ENCODE peak calls at places on chromosomes 12 and 14, in five cellular contexts. V is adrenal gland, P is thyroid gland, X is upper lobe of right lung, W is right atrium auricular region. M is an unnamed sample. For H3K36me3, the result is how much of the 10 kb centered on the place peaks cover.

GRCh38 chr14:67241416-67242362 is at the start of gene PALS1:
- DNase-seq in V (peak), P (no peak), X (no peak), W (no peak), M (peak)

GRCh38 chr14:67738740-67739504 is 37.2 kb downstream of the RDH12 start:
- DNase-seq in X (no peak), P (peak), V (peak), W (peak), M (no peak)

GRCh38 chr14:30194769-30195168 is 267.1 kb upstream of the PRKD1 start:
- DNase-seq in V (no peak), W (no peak), P (no peak), X (no peak), M (no peak)

GRCh38 chr14:92198804-92199203 is 77.0 kb downstream of the CPSF2 start:
- DNase-seq in X (no peak), V (no peak), W (no peak), P (no peak), M (no peak)

GRCh38 chr12:102811125-102811737 is 105.8 kb downstream of the PAH start:
- DNase-seq in X (no peak), W (no peak), P (peak), V (no peak), M (no peak)

GRCh38 chr12:9673404-9674225 is 4.1 kb downstream of the CLEC2D start:
- DNase-seq in P (peak), W (no peak), X (peak), V (peak), M (peak)

GRCh38 chr12:45878630-45879255 is 111.6 kb downstream of the SCAF11 start:
- DNase-seq in X (no peak), W (no peak), V (no peak), P (no peak), M (no peak)

GRCh38 chr12:125382896-125383295 is 317.7 kb downstream of the AACS start:
- DNase-seq in W (no peak), X (no peak), V (no peak), P (no peak), M (no peak)

GRCh38 chr12:24535334-24536019 is 413.4 kb downstream of the BCAT1 start:
- DNase-seq in W (no peak), P (no peak), V (no peak), X (no peak), M (no peak)

GRCh38 chr12:26009593-26009992 is 51.1 kb downstream of the RASSF8 start:
- DNase-seq in X (no peak), P (no peak), V (no peak), W (no peak), M (no peak)

GRCh38 chr14:91968280-91968679 is 20.8 kb upstream of the FBLN5 start:
- DNase-seq in X (no peak), V (no peak), W (no peak), P (no peak), M (no peak)

GRCh38 chr12:51124504-51124903 is 41.1 kb upstream of the CSRNP2 start:
- DNase-seq in V (no peak), W (no peak), P (no peak), X (no peak), M (no peak)

GRCh38 chr12:51122844-51123243 is 39.4 kb upstream of the CSRNP2 start:
- DNase-seq in X (no peak), V (no peak), P (no peak), W (no peak), M (no peak)

GRCh38 chr12:51128905-51129304 is 44.0 kb downstream of the TFCP2 start:
- DNase-seq in W (no peak), V (no peak), X (no peak), P (no peak), M (no peak)

GRCh38 chr12:51126297-51126696 is 42.9 kb upstream of the CSRNP2 start:
- DNase-seq in V (no peak), W (no peak), P (no peak), X (no peak), M (no peak)

GRCh38 chr12:51127050-51127729 is 43.8 kb upstream of the CSRNP2 start:
- DNase-seq in P (no peak), X (no peak), V (no peak), W (no peak), M (no peak)
- H3K36me3 ChIP-seq in P (under half), X (under half), V (under half), W (under half), M (under half)

GRCh38 chr12:57145460-57146059 is 1.9 kb downstream of the LRP1-AS start:
- DNase-seq in W (no peak), V (no peak), X (no peak), P (no peak), M (no peak)
- H3K36me3 ChIP-seq in W (half or more), V (under half), X (half or more), P (under half), M (under half)

GRCh38 chr12:56241424-56242205 is 11.8 kb downstream of the SLC39A5 start:
- DNase-seq in P (no peak), V (no peak), W (no peak), X (no peak), M (no peak)
- H3K36me3 ChIP-seq in P (half or more), V (under half), W (half or more), X (half or more), M (half or more)

DNA sequence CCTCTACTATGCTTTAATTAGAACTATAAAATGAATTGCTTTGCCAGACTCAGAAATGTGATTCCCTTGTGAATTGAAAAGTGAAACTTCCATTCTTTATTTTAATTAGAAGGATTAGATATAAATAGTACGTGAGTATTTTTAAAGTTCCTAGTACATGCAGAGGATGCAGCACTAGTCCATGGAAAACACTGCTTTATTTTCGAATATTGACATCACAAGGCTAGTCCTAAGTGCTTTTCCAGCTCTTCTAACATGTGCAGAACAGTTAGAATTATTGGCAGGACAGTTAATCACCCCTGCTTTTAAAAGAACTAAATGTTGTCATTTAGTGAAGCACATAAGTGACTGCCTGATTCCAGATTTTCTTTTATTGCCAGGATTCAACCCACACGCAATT is 23.0 kb upstream of the REP15 start:
- DNase-seq in W (no peak), X (no peak), P (no peak), V (no peak), M (no peak)
- H3K36me3 ChIP-seq in W (under half), X (under half), P (under half), V (under half), M (under half)

DNA sequence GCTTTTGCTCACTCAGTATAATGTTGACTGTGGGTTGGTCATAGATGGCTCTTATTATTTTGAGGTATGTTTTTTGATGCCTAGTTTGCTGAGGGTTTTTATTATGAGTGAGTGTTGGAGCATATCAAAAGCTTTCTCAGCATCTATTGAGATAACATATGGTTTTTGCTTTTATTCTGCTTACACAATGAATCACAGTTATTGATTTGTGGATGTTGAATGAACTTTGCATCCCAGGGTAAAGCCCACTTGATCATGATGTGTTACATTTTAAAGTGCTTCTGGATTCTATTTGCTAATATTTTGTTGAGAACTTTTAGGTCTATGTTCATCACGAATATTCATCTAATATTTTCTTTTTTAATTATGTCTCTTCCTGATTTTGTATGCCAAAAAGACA is 1260.3 kb downstream of the TMEM121 start:
- DNase-seq in P (no peak), W (no peak), X (no peak), V (no peak), M (no peak)
- H3K36me3 ChIP-seq in P (under half), W (under half), X (under half), V (under half), M (under half)

GRCh38 chr12:62306569-62307530 is 46.6 kb downstream of the USP15 start:
- DNase-seq in X (no peak), P (no peak), W (no peak), V (no peak), M (no peak)
- H3K36me3 ChIP-seq in X (under half), P (under half), W (under half), V (under half), M (half or more)